ENCODE peak calls at places on chromosomes 4 and X, in six cellular contexts. O is heart right ventricle; L is gastrocnemius medialis; E is naive thymus-derived CD4-positive, alpha-beta T cell; J is MM.1S; Y is uterus. U is an unnamed sample.

GRCh38 chr4:149296084-149296483 is 519.6 kb downstream of the IQCM start:
- DNase-seq in J (no peak), O (no peak), L (no peak), E (no peak), Y (no peak), U (no peak)

GRCh38 chrX:2710496-2710895 is 19.4 kb downstream of the CD99 start:
- DNase-seq in L (no peak), J (no peak), Y (no peak), O (no peak), E (no peak), U (no peak)

GRCh38 chrX:14051416-14051815 is 21.7 kb upstream of the GEMIN8 start:
- DNase-seq in J (no peak), Y (no peak), O (no peak), E (no peak), L (no peak), U (no peak)

GRCh38 chrX:17637235-17637634 is 100.1 kb upstream of the SCML1 start:
- DNase-seq in L (no peak), Y (no peak), E (no peak), O (no peak), J (no peak), U (no peak)

GRCh38 chr4:137530176-137530575 is 2.1 kb downstream of the PCDH18 start:
- DNase-seq in L (peak; percentile 18), J (no peak), O (no peak), E (no peak), Y (no peak), U (no peak)

GRCh38 chr4:115090483-115091075 is 22.8 kb downstream of the NDST4 start:
- DNase-seq in Y (no peak), J (peak; percentile 64), O (no peak), E (peak; percentile 4), L (no peak), U (no peak)

GRCh38 chr4:88706574-88706973 is 8.9 kb upstream of the NAP1L5 start:
- DNase-seq in Y (peak; percentile 32), E (no peak), O (no peak), L (peak; percentile 62), J (no peak), U (no peak)

GRCh38 chr4:110198472-110199419 is at the start of gene ELOVL6:
- DNase-seq in L (peak; percentile 33), Y (peak; percentile 66), O (peak; percentile 42), E (peak; percentile 25), J (peak; percentile 47), U (peak; percentile 46)

DNA sequence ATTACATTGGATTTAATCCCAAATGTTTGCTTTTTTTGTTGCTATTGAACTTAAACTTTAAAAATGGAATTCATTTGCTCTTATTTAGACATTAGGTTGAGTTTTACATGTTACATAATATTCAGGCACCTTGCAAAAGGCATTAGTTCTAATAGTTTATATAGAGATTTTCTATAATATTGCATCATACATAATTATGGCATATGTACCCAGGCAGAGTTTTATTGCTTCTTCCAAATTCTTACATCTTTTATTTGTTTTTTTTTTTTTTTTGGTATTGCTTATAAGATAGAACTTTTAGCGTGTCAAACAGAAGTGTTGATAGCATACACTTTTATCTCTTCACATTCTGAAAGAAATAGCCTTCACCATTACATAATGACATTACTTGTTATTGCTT is 487.7 kb downstream of the GABRG1 start:
- DNase-seq in O (no peak), J (no peak), E (no peak), L (no peak), Y (no peak), U (no peak)
- H3K4me1 ChIP-seq in O (no peaks in the 10 kb centered on the region), J (no peaks in the 10 kb centered on the region), E (no peaks in the 10 kb centered on the region), L (no peaks in the 10 kb centered on the region), Y (no peaks in the 10 kb centered on the region), U (no peaks in the 10 kb centered on the region)

DNA sequence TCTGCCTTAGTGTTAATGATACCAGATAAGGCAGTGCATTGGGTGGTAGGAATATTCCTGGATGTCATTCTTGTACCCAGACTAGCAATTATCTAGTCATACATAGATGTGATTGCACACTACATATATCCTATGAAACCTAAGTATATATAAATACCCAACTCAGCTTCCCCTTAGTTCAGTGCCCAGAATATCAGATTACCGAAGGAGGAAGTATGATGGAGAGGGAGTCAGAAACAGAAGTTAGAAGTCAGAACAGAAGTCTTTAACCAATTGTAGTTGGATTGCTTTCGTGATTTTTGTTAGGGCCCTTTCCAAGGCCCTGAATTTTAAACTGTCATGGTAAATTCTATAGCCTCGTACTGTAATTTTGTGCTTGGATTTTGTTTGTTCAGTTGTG is 42.9 kb downstream of the MOB1B start:
- DNase-seq in J (no peak), Y (no peak), O (no peak), L (no peak), E (no peak), U (no peak)
- H3K4me3 ChIP-seq in J (no peak overlapping the region), Y (no peak overlapping the region), O (no peak overlapping the region), L (no peak overlapping the region), E (no peak overlapping the region), U (no peak overlapping the region)

DNA sequence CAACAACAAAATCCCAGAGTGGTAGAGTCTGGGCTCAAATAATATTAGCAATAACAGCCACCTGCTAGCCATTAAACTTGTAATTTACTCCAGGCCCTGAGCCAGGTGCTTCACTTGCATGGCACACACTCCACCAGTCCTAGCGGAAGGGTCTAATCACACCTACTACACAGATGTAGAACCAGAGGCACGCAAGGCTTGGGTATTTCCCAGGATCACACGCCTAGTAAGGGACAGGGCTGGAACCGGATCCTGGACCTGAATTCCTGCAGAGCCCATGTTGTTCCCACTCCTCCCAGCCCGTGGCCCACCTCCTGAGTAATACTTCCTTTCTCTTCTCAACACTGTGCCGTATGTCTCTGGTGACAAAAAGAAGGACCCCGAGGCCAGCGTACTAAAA is 5.7 kb downstream of the MAGEA1 start:
- DNase-seq in Y (no peak), J (no peak), E (no peak), O (no peak), L (no peak), U (no peak)
- H3K27me3 ChIP-seq in Y (no peaks in the 10 kb centered on the region), J (no peaks in the 10 kb centered on the region), E (no peaks in the 10 kb centered on the region), O (no peaks in the 10 kb centered on the region), L (no peaks in the 10 kb centered on the region), U (no peaks in the 10 kb centered on the region)

GRCh38 chr4:26086621-26087068 is 172.6 kb downstream of the SMIM20 start:
- DNase-seq in J (no peak), L (no peak), E (no peak), Y (no peak), O (no peak), U (no peak)
- H3K4me1 ChIP-seq in J (no peaks in the 10 kb centered on the region), L (peaks cover 46% of the 10 kb centered on the region), E (no peaks in the 10 kb centered on the region), Y (no peaks in the 10 kb centered on the region), O (peaks cover 6% of the 10 kb centered on the region), U (no peaks in the 10 kb centered on the region)

GRCh38 chr4:54933579-54933978 is 191.8 kb downstream of the KDR start:
- DNase-seq in Y (no peak), O (no peak), J (no peak), L (no peak), E (no peak), U (no peak)

GRCh38 chr4:54929459-54929858 is 195.9 kb downstream of the KDR start:
- DNase-seq in J (no peak), L (no peak), E (no peak), Y (no peak), O (peak; percentile 58), U (no peak)

GRCh38 chr4:54924891-54925290 is 200.5 kb downstream of the KDR start:
- DNase-seq in E (no peak), Y (no peak), L (no peak), J (no peak), O (no peak), U (no peak)

DNA sequence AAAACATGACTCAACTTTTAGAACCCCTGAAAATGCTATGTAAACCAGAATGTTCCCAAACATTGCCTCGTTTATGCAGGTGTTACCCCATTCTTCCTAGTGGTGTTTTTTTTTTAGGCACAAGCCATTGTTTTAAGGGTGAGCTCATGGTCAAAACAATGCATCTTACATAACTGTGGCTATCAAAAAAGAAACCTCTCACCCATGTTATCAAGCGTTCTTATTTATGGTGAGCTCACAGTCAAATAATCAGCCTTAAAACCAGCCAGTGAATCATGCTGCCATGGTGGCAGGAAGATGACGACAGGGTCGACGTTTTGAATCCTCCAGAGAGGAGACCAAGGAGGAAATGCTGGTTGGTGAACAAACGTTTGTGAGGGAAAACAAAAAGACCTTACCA is 195.2 kb downstream of the KDR start:
- DNase-seq in Y (no peak), L (no peak), J (no peak), O (peak; percentile 52), E (no peak), U (no peak)
- H3K4me3 ChIP-seq in Y (no peak overlapping the region), L (no peak overlapping the region), J (no peak overlapping the region), O (no peak overlapping the region), E (no peak overlapping the region), U (no peak overlapping the region)

DNA sequence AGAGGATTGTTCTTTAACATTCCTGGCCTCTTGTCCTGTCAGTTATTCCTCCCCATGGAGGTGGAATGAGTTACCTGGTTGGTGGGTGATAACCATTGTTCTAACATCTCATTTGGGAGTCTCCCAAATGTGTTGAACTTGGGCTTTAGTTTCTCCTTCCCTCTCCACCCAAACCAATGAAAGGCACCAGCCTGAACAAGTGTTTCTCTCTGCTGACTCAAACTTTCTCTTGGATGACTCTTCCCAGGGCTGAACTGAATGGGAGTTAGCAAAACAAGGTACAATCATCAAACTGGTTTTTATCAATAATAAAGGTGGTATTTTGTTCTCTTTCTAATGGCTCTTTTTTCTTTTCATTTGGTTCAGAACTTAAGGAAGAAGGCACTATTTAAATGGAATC is 2.7 kb downstream of the DYNLT3 start:
- DNase-seq in E (no peak), J (no peak), O (no peak), Y (no peak), L (no peak), U (no peak)
- H3K27me3 ChIP-seq in E (no peaks in the 10 kb centered on the region), J (no peaks in the 10 kb centered on the region), O (no peaks in the 10 kb centered on the region), Y (no peaks in the 10 kb centered on the region), L (no peaks in the 10 kb centered on the region), U (no peaks in the 10 kb centered on the region)

GRCh38 chr4:183081116-183081469 is 18.0 kb upstream of the WWC2 start:
- DNase-seq in Y (no peak), O (no peak), L (no peak), J (no peak), E (no peak), U (no peak)
- H3K4me1 ChIP-seq in Y (no peaks in the 10 kb centered on the region), O (peaks cover 3% of the 10 kb centered on the region), L (no peaks in the 10 kb centered on the region), J (no peaks in the 10 kb centered on the region), E (no peaks in the 10 kb centered on the region), U (no peaks in the 10 kb centered on the region)